ENCODE peak calls at places on chromosome 4, in six cellular contexts. G, W, I, M, H and F are unnamed samples.
A peak's percentile ranks its signal among the peaks of the same experiment; 100 is the strongest.

GRCh38 chr4:68346461-68346860 is 3.4 kb downstream of the YTHDC1 start:
- DNase-seq in G (no peak), W (no peak), I (peak; percentile 49), M (no peak), H (peak; percentile 33), F (no peak)

GRCh38 chr4:150232029-150232428 is 153.8 kb downstream of the DCLK2 start:
- DNase-seq in G (no peak), W (no peak), I (no peak), M (no peak), H (no peak), F (no peak)

GRCh38 chr4:78622253-78622979 is 70.8 kb downstream of the ANXA3 start:
- DNase-seq in G (peak; percentile 66), W (no peak), I (peak; percentile 29), M (no peak), H (no peak), F (no peak)

GRCh38 chr4:76997454-76997853 is 47.9 kb downstream of the SEPTIN11 start:
- DNase-seq in G (no peak), W (no peak), I (no peak), M (no peak), H (no peak), F (no peak)

GRCh38 chr4:183635333-183635732 is 23.7 kb downstream of the RWDD4 start:
- DNase-seq in G (no peak), W (no peak), I (no peak), M (no peak), H (no peak), F (no peak)

GRCh38 chr4:3344104-3344503 is 51.3 kb downstream of the RGS12 start:
- DNase-seq in G (no peak), W (no peak), I (no peak), M (no peak), H (no peak), F (no peak)

GRCh38 chr4:5137927-5138326 is 86.6 kb downstream of the STK32B start:
- DNase-seq in G (no peak), W (no peak), I (no peak), M (no peak), H (no peak), F (no peak)

GRCh38 chr4:592825-593520 is 16.9 kb upstream of the TMEM271 start:
- DNase-seq in G (no peak), W (no peak), I (no peak), M (no peak), H (no peak), F (no peak)

GRCh38 chr4:41256740-41257256 is at the start of gene UCHL1:
- DNase-seq in G (no peak), W (no peak), I (no peak), M (no peak), H (no peak), F (peak; percentile 97)

GRCh38 chr4:45102716-45103115 is 376.4 kb upstream of the GNPDA2 start:
- DNase-seq in G (no peak), W (no peak), I (no peak), M (no peak), H (no peak), F (no peak)

GRCh38 chr4:72031868-72032619 is at the start of gene NPFFR2:
- DNase-seq in G (peak; percentile 7), W (no peak), I (no peak), M (no peak), H (no peak), F (peak; percentile 62)

GRCh38 chr4:41024556-41025491 is 189.5 kb downstream of the APBB2 start:
- DNase-seq in G (no peak), W (peak; percentile 51), I (no peak), M (no peak), H (no peak), F (no peak)

GRCh38 chr4:5956285-5957021 is 61.8 kb downstream of the C4orf50 start:
- DNase-seq in G (no peak), W (no peak), I (peak; percentile 11), M (no peak), H (no peak), F (peak; percentile 43)

GRCh38 chr4:48112017-48112667 is 21.9 kb downstream of the TXK start:
- DNase-seq in G (no peak), W (no peak), I (no peak), M (no peak), H (no peak), F (no peak)

GRCh38 chr4:164700471-164700870 is 53.5 kb upstream of the SMIM31 start:
- DNase-seq in G (peak; percentile 3), W (peak; percentile 56), I (peak; percentile 28), M (no peak), H (no peak), F (peak; percentile 6)

GRCh38 chr4:152359208-152360044 is 176.5 kb downstream of the FBXW7 start:
- DNase-seq in G (no peak), W (no peak), I (no peak), M (no peak), H (no peak), F (no peak)

GRCh38 chr4:119598521-119598920 is 30.1 kb downstream of the PDE5A start:
- DNase-seq in G (no peak), W (no peak), I (no peak), M (no peak), H (no peak), F (no peak)

GRCh38 chr4:21012851-21013331 is 312.6 kb downstream of the PACRGL start:
- DNase-seq in G (no peak), W (no peak), I (no peak), M (no peak), H (no peak), F (no peak)

GRCh38 chr4:41258783-41259182 is 2.1 kb downstream of the UCHL1 start:
- DNase-seq in G (no peak), W (peak; percentile 56), I (peak; percentile 18), M (no peak), H (no peak), F (peak; percentile 54)

GRCh38 chr4:141375855-141376254 is 155.2 kb downstream of the ZNF330 start:
- DNase-seq in G (no peak), W (peak; percentile 65), I (peak; percentile 17), M (no peak), H (no peak), F (peak; percentile 17)

GRCh38 chr4:88960576-88960975 is 96.4 kb downstream of the FAM13A start:
- DNase-seq in G (no peak), W (no peak), I (no peak), M (no peak), H (no peak), F (no peak)

GRCh38 chr4:169160825-169161224 is 109.9 kb downstream of the SH3RF1 start:
- DNase-seq in G (no peak), W (no peak), I (no peak), M (no peak), H (no peak), F (no peak)

GRCh38 chr4:6198768-6199343 is 1.5 kb downstream of the JAKMIP1 start:
- DNase-seq in G (no peak), W (no peak), I (no peak), M (no peak), H (no peak), F (peak; percentile 89)

DNA sequence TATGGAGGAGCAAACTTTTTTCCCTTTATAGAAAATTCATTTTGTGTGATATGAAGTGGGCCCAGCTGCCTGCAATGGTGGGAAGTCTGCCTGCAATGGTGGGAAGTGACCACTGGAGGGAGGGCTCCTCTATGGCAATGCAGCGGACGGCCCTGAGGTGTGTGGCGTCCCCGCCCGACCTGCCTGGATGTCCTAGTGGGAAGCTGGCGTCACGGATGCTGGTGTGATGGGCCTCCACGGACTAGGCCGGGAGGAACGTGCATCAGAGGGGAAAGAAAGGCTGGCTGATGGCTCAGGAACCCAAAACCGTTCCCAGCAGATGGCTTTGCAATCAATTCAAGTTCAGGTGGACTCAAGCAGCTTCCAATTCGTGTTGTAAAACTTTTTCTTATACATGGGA is 177.9 kb downstream of the AFAP1 start:
- DNase-seq in G (peak; percentile 69), W (peak; percentile 32), I (peak; percentile 49), M (no peak), H (no peak), F (peak; percentile 91)
- TF ChIP-seq REST in G (no peak), W (no peak), I (no peak), M (no peak), H (no peak), F (no peak)

GRCh38 chr4:158869001-158869400 is 100.2 kb downstream of the FNIP2 start:
- DNase-seq in G (no peak), W (no peak), I (no peak), M (no peak), H (no peak), F (no peak)

GRCh38 chr4:158865520-158866177 is 96.8 kb downstream of the FNIP2 start:
- DNase-seq in G (no peak), W (no peak), I (no peak), M (peak; percentile 59), H (no peak), F (no peak)

GRCh38 chr4:158871050-158871724 is 102.4 kb downstream of the FNIP2 start:
- DNase-seq in G (no peak), W (no peak), I (no peak), M (no peak), H (no peak), F (peak; percentile 50)

GRCh38 chr4:158870282-158871049 is 101.6 kb downstream of the FNIP2 start:
- DNase-seq in G (no peak), W (no peak), I (no peak), M (no peak), H (no peak), F (peak; percentile 77)

DNA sequence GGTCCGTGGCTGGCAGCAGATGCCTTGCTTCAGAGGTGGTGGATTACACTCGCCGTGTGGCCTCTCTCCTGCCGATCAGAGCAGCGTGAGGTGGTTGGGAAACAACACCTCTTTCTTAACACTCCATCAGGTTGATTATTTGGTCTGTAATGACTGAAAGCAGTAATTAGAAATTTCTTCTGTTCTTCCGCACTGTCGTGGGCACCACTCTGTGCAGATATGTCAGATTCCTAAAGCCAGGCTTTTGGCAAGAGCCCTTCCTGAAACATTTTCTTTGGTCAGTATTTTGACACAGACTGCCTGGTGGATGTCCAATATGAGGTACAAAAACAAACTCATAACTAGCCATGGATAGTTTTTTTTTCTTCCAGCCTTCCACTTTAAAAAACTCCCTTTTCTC is 100.9 kb downstream of the FNIP2 start:
- DNase-seq in G (no peak), W (no peak), I (no peak), M (no peak), H (no peak), F (no peak)
- TF ChIP-seq SIN3A in G (no peak), W (no peak), I (no peak), M (no peak), H (no peak), F (no peak)

GRCh38 chr4:2092653-2093000 is 33.5 kb downstream of the NAT8L start:
- DNase-seq in G (no peak), W (no peak), I (no peak), M (no peak), H (no peak), F (no peak)
- TF ChIP-seq REST in G (no peak), W (no peak), I (no peak), M (no peak), H (no peak), F (no peak)

GRCh38 chr4:182495986-182496385 is 252.8 kb downstream of the TENM3 start:
- DNase-seq in G (no peak), W (no peak), I (no peak), M (no peak), H (no peak), F (no peak)

GRCh38 chr4:182492456-182492855 is 249.3 kb downstream of the TENM3 start:
- DNase-seq in G (no peak), W (no peak), I (no peak), M (no peak), H (no peak), F (no peak)

GRCh38 chr4:182494103-182494502 is 250.9 kb downstream of the TENM3 start:
- DNase-seq in G (no peak), W (no peak), I (no peak), M (no peak), H (no peak), F (no peak)

GRCh38 chr4:182495111-182495510 is 251.9 kb downstream of the TENM3 start:
- DNase-seq in G (no peak), W (no peak), I (no peak), M (no peak), H (no peak), F (no peak)

GRCh38 chr4:182493377-182493776 is 250.2 kb downstream of the TENM3 start:
- DNase-seq in G (no peak), W (no peak), I (no peak), M (no peak), H (no peak), F (no peak)
- TF ChIP-seq SIN3A in G (no peak), W (no peak), I (no peak), M (no peak), H (no peak), F (no peak)